ENCODE peak calls at places on chromosomes 2 and 18, in six cellular contexts. P, Y, Q, M, S and V are unnamed samples.

GRCh38 chr2:153059338-153060052 is 341.1 kb downstream of the ARL6IP6 start:
- DNase-seq in P (no peak), Y (no peak), Q (no peak), M (no peak), S (no peak), V (no peak)

GRCh38 chr2:75309596-75310290 is 110.4 kb upstream of the TACR1 start:
- DNase-seq in P (no peak), Y (no peak), Q (no peak), M (no peak), S (no peak), V (no peak)

GRCh38 chr18:32770651-32771168 is 2.1 kb downstream of the KLHL14 start:
- DNase-seq in P (no peak), Y (no peak), Q (peak), M (no peak), S (peak), V (no peak)

GRCh38 chr18:42108071-42108470 is 153.0 kb downstream of the PIK3C3 start:
- DNase-seq in P (no peak), Y (no peak), Q (no peak), M (no peak), S (no peak), V (no peak)

GRCh38 chr2:238786379-238786778 is 61.5 kb upstream of the TWIST2 start:
- DNase-seq in P (no peak), Y (no peak), Q (no peak), M (no peak), S (no peak), V (no peak)

GRCh38 chr18:62081248-62081647 is 105.6 kb downstream of the PIGN start:
- DNase-seq in P (no peak), Y (no peak), Q (no peak), M (no peak), S (no peak), V (no peak)

GRCh38 chr2:10559825-10560224 is 111.7 kb upstream of the ODC1 start:
- DNase-seq in P (no peak), Y (no peak), Q (no peak), M (no peak), S (no peak), V (no peak)

GRCh38 chr2:27158468-27158867 is 9.7 kb downstream of the TCF23 start:
- DNase-seq in P (no peak), Y (no peak), Q (no peak), M (no peak), S (no peak), V (no peak)

GRCh38 chr2:28661589-28662001 is 90.0 kb upstream of the PPP1CB start:
- DNase-seq in P (no peak), Y (no peak), Q (no peak), M (no peak), S (no peak), V (peak)

GRCh38 chr2:47198985-47199451 is 43.9 kb upstream of the STPG4 start:
- DNase-seq in P (no peak), Y (no peak), Q (no peak), M (no peak), S (no peak), V (peak)

GRCh38 chr2:152613235-152613634 is 104.0 kb downstream of the PRPF40A start:
- DNase-seq in P (no peak), Y (no peak), Q (no peak), M (peak), S (peak), V (no peak)

GRCh38 chr18:53567935-53568574 is 656.4 kb downstream of the MBD2 start:
- DNase-seq in P (peak), Y (no peak), Q (peak), M (peak), S (peak), V (no peak)

GRCh38 chr18:57649536-57650495 is 28.2 kb upstream of the NARS1 start:
- DNase-seq in P (no peak), Y (no peak), Q (no peak), M (peak), S (peak), V (peak)

GRCh38 chr18:40852406-40852805 is 1102.6 kb upstream of the PIK3C3 start:
- DNase-seq in P (no peak), Y (no peak), Q (no peak), M (no peak), S (no peak), V (no peak)

GRCh38 chr2:240896871-240897692 is 1.1 kb upstream of the MAB21L4 start:
- DNase-seq in P (no peak), Y (no peak), Q (no peak), M (no peak), S (no peak), V (no peak)

GRCh38 chr2:207530160-207531023 is 630 bp downstream of the CREB1 start:
- DNase-seq in P (peak), Y (peak), Q (peak), M (peak), S (peak), V (no peak)

GRCh38 chr2:187407407-187408084 is 40.5 kb downstream of the CALCRL start:
- DNase-seq in P (no peak), Y (no peak), Q (no peak), M (no peak), S (no peak), V (no peak)

GRCh38 chr2:54556659-54557121 is 100.6 kb downstream of the SPTBN1 start:
- DNase-seq in P (peak), Y (no peak), Q (no peak), M (no peak), S (no peak), V (peak)

GRCh38 chr2:8643996-8644356 is 37.9 kb upstream of the ID2 start:
- DNase-seq in P (no peak), Y (no peak), Q (no peak), M (no peak), S (no peak), V (no peak)

GRCh38 chr2:165889761-165890242 is 63.8 kb downstream of the TTC21B start:
- DNase-seq in P (no peak), Y (no peak), Q (no peak), M (no peak), S (no peak), V (no peak)

GRCh38 chr2:139876964-139877363 is 1096.8 kb upstream of the NXPH2 start:
- DNase-seq in P (no peak), Y (no peak), Q (no peak), M (no peak), S (no peak), V (no peak)

GRCh38 chr2:71675296-71675695 is 221.9 kb downstream of the DYSF start:
- DNase-seq in P (no peak), Y (no peak), Q (no peak), M (no peak), S (no peak), V (no peak)

GRCh38 chr2:233025706-233026105 is 6.8 kb upstream of the NEU2 start:
- DNase-seq in P (no peak), Y (no peak), Q (no peak), M (no peak), S (no peak), V (no peak)

GRCh38 chr2:70977605-70978205 is 725 bp upstream of the ANKRD53 start:
- DNase-seq in P (peak), Y (no peak), Q (peak), M (peak), S (no peak), V (peak)

GRCh38 chr2:53028259-53028658 is 739.3 kb upstream of the CHAC2 start:
- DNase-seq in P (no peak), Y (no peak), Q (no peak), M (no peak), S (no peak), V (peak)

GRCh38 chr2:38982497-38982896 is 92.8 kb downstream of the ARHGEF33 start:
- DNase-seq in P (no peak), Y (no peak), Q (no peak), M (no peak), S (no peak), V (no peak)

GRCh38 chr2:241884951-241885700 is 15.6 kb downstream of the RTP5 start:
- DNase-seq in P (no peak), Y (no peak), Q (no peak), M (no peak), S (no peak), V (no peak)

GRCh38 chr2:240389302-240389805 is 46.1 kb upstream of the GPC1 start:
- DNase-seq in P (no peak), Y (no peak), Q (no peak), M (no peak), S (no peak), V (no peak)

GRCh38 chr2:18178736-18179349 is 300.4 kb downstream of the KCNS3 start:
- DNase-seq in P (peak), Y (no peak), Q (no peak), M (peak), S (peak), V (peak)

GRCh38 chr2:54872783-54873182 is 149.3 kb downstream of the EML6 start:
- DNase-seq in P (no peak), Y (no peak), Q (no peak), M (no peak), S (no peak), V (no peak)

GRCh38 chr2:180554330-180554729 is 426.1 kb upstream of the UBE2E3 start:
- DNase-seq in P (no peak), Y (no peak), Q (no peak), M (no peak), S (no peak), V (no peak)

GRCh38 chr2:17845806-17846205 is 29.5 kb downstream of the MSGN1 start:
- DNase-seq in P (no peak), Y (no peak), Q (no peak), M (no peak), S (no peak), V (no peak)

GRCh38 chr18:36315736-36316135 is 18.2 kb downstream of the FHOD3 start:
- DNase-seq in P (no peak), Y (no peak), Q (no peak), M (no peak), S (no peak), V (no peak)

GRCh38 chr18:13039806-13040205 is 48.6 kb downstream of the CEP192 start:
- DNase-seq in P (no peak), Y (no peak), Q (no peak), M (no peak), S (no peak), V (no peak)

GRCh38 chr18:40917096-40917495 is 1037.9 kb upstream of the PIK3C3 start:
- DNase-seq in P (no peak), Y (no peak), Q (no peak), M (no peak), S (no peak), V (no peak)

GRCh38 chr2:207337234-207338219 is 171.8 kb upstream of the KLF7 start:
- DNase-seq in P (no peak), Y (no peak), Q (no peak), M (no peak), S (no peak), V (no peak)

GRCh38 chr18:26435415-26436095 is 112.8 kb downstream of the KCTD1 start:
- DNase-seq in P (no peak), Y (no peak), Q (no peak), M (no peak), S (no peak), V (no peak)

GRCh38 chr2:219289537-219290361 is 10.6 kb downstream of the DNAJB2 start:
- DNase-seq in P (no peak), Y (no peak), Q (no peak), M (peak), S (no peak), V (peak)

GRCh38 chr18:47772374-47773248 is 157.8 kb downstream of the SMAD2 start:
- DNase-seq in P (peak), Y (peak), Q (peak), M (peak), S (peak), V (peak)

GRCh38 chr2:119704670-119705120 is 25.7 kb downstream of the TMEM177 start:
- DNase-seq in P (peak), Y (no peak), Q (no peak), M (no peak), S (no peak), V (no peak)